ENCODE peak calls at places on chromosomes 4 and X, in four cellular contexts. B, D, A and H are unnamed samples.

GRCh38 chrX:84182521-84182920 is 5.5 kb downstream of the RPS6KA6 start:
- DNase-seq in D (peak), A (no peak), B (no peak), H (no peak)

GRCh38 chr4:7101692-7102515 is 34.0 kb upstream of the GRPEL1 start:
- DNase-seq in B (peak), A (peak), D (peak), H (peak)

GRCh38 chr4:7412586-7412975 is 22.1 kb downstream of the PSAPL1 start:
- DNase-seq in D (no peak), B (no peak), A (peak), H (peak)

GRCh38 chrX:8003147-8003883 is 76.1 kb upstream of the PNPLA4 start:
- DNase-seq in B (no peak), A (no peak), D (no peak), H (no peak)

GRCh38 chr4:71259911-71260331 is 78.9 kb upstream of the SLC4A4 start:
- DNase-seq in B (no peak), A (no peak), D (no peak), H (no peak)

GRCh38 chrX:45768666-45769065 is 568.0 kb upstream of the DIPK2B start:
- DNase-seq in D (no peak), A (no peak), B (no peak), H (no peak)

GRCh38 chrX:126770179-126770578 is 49.4 kb upstream of the PRR32 start:
- DNase-seq in A (no peak), D (peak), B (no peak), H (no peak)

GRCh38 chr4:7067147-7067522 is 729 bp downstream of the GRPEL1 start:
- DNase-seq in B (no peak), D (no peak), A (no peak), H (no peak)

GRCh38 chrX:20397587-20397986 is 130.9 kb upstream of the RPS6KA3 start:
- DNase-seq in D (no peak), B (no peak), A (no peak), H (no peak)

GRCh38 chr4:85474356-85474755 is 594 bp upstream of the ARHGAP24 start:
- DNase-seq in D (no peak), B (no peak), A (no peak), H (no peak)

GRCh38 chr4:111854494-111855087 is 290.7 kb upstream of the FAM241A start:
- DNase-seq in D (peak), A (no peak), B (peak), H (no peak)

GRCh38 chr4:6750302-6751221 is 32.0 kb upstream of the KIAA0232 start:
- DNase-seq in D (no peak), A (no peak), B (no peak), H (no peak)

GRCh38 chr4:185587444-185588161 is 52.3 kb upstream of the PDLIM3 start:
- DNase-seq in A (peak), D (peak), B (peak), H (peak)

GRCh38 chr4:113618205-113618604 is 143.3 kb downstream of the CAMK2D start:
- DNase-seq in B (no peak), D (no peak), A (no peak), H (no peak)

GRCh38 chr4:20528508-20528907 is 171.8 kb upstream of the PACRGL start:
- DNase-seq in D (no peak), A (no peak), B (peak), H (no peak)

GRCh38 chrX:13283968-13284914 is 35.6 kb downstream of the ATXN3L start:
- DNase-seq in B (peak), A (no peak), D (peak), H (peak)

GRCh38 chr4:7911044-7911578 is 28.6 kb downstream of the AFAP1 start:
- DNase-seq in A (no peak), D (peak), B (peak), H (peak)

GRCh38 chr4:114226968-114227760 is 247.7 kb upstream of the ARSJ start:
- DNase-seq in D (no peak), B (peak), A (no peak), H (no peak)

GRCh38 chrX:19017271-19017670 is 33.4 kb upstream of the PHKA2 start:
- DNase-seq in B (peak), A (no peak), D (peak), H (peak)

GRCh38 chr4:8165374-8165896 is 6.8 kb upstream of the ABLIM2 start:
- DNase-seq in D (no peak), A (no peak), B (no peak), H (no peak)

GRCh38 chr4:92045718-92046117 is 258.0 kb upstream of the GRID2 start:
- DNase-seq in D (no peak), B (no peak), A (no peak), H (no peak)

GRCh38 chrX:16138108-16138427 is 14.7 kb downstream of the GRPR start:
- DNase-seq in A (no peak), D (peak), B (no peak), H (no peak)

GRCh38 chr4:175246941-175247340 is 328.8 kb downstream of the ADAM29 start:
- DNase-seq in A (no peak), B (peak), D (no peak), H (no peak)

GRCh38 chr4:118834960-118835895 is 698 bp downstream of the SEC24D start:
- DNase-seq in D (peak), B (peak), A (no peak), H (peak)

GRCh38 chr4:38133711-38134480 is 173.7 kb downstream of the PTTG2 start:
- DNase-seq in A (no peak), B (no peak), D (peak), H (no peak)

GRCh38 chr4:128286474-128287158 is 997 bp downstream of the PGRMC2 start:
- DNase-seq in A (no peak), B (peak), D (peak), H (no peak)

GRCh38 chr4:88893961-88894360 is 163.0 kb downstream of the FAM13A start:
- DNase-seq in D (no peak), B (peak), A (no peak), H (no peak)

GRCh38 chr4:176002007-176002623 is 63.5 kb upstream of the WDR17 start:
- DNase-seq in B (no peak), A (peak), D (peak), H (peak)

GRCh38 chrX:2500681-2501151 is at the start of the genes DHRSX and ZBED1:
- DNase-seq in A (peak), B (no peak), D (peak), H (no peak)

GRCh38 chrX:86946569-86946968 is 571.0 kb upstream of the KLHL4 start:
- DNase-seq in D (peak), A (no peak), B (peak), H (no peak)

GRCh38 chr4:147136308-147136707 is 190.6 kb upstream of the TTC29 start:
- DNase-seq in D (no peak), B (peak), A (no peak), H (no peak)

GRCh38 chrX:110440016-110440805 is 81.6 kb downstream of the RTL9 start:
- DNase-seq in B (no peak), D (no peak), A (no peak), H (no peak)

GRCh38 chr4:4651811-4652609 is 110.2 kb upstream of the STX18 start:
- DNase-seq in A (no peak), B (no peak), D (peak), H (peak)

GRCh38 chr4:94278777-94279176 is 63.9 kb downstream of the HPGDS start:
- DNase-seq in A (no peak), D (no peak), B (no peak), H (no peak)

GRCh38 chr4:94277539-94277938 is 65.1 kb downstream of the HPGDS start:
- DNase-seq in A (no peak), B (peak), D (no peak), H (no peak)

GRCh38 chr4:94271248-94271647 is 63.6 kb downstream of the SMARCAD1 start:
- DNase-seq in A (no peak), D (no peak), B (peak), H (no peak)

GRCh38 chr4:94274912-94275311 is 67.2 kb downstream of the SMARCAD1 start:
- DNase-seq in A (no peak), B (peak), D (no peak), H (no peak)

DNA sequence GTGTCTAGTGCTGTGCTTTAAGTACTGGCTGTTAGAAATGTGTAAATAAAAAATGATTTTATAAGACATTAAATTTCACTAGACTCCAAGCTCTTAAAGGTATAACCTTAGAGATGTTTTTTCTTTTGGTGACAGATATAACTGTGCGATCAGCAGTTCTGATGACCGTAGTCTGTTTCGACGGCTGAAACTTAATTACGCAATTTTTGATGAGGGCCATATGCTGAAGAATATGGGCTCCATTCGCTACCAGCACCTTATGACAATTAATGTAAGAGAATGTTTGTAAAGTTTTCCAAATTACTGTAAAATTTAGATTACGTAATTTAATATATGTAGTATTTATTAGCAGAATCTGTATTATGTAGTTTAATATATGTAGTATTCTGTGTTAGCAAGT is 66.4 kb downstream of the HPGDS start:
- DNase-seq in A (no peak), B (no peak), D (no peak), H (no peak)
- H4K5ac ChIP-seq in A (no peak), B (no peak), D (no peak), H (no peak)

DNA sequence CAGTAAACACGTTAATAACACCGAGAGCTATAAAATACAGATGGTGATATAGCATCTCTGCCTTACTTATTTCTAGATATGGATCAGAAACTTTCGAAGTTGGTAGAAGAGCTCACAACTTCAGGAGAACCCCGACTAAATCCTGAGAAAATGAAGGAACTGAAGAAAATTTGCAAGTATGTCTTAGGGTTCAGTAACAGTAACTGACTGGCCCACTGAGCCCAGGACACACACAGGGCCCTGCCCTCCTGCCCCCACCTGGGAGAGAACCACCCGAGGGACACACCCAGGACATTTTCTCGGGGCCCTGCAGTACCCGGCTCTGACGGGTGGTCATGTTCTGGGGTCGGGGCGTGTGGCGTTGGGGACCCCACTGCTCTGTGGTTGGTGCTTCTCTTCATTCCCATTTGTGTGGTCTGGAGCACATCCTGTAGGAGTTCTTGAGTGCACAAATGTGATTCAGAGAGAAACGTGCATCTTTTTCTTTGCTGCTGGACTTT is 1.1 kb downstream of the UVSSA start:
- DNase-seq in B (no peak), D (no peak), A (no peak), H (no peak)
- H3K23ac ChIP-seq in B (peak), D (no peak), A (no peak), H (no peak)

DNA sequence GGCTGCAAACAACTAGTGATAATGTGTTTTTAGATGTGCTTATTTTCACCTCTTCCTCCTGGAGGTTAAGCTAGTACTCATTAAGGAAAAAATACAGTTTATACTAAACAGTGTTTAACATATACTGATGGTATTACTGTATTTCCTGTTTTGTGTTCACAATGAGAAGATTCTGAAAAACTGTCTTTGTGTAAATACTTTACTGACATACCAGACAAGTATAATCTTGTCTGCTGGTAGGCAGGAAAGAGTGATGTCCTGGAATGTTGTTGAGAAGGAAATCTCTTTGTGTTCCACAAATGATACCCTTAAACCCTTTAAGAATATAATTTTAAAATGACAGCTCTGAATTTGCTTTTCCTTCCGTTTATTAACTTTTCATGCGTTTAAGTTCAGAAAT is 205.5 kb upstream of the NUDT6 start:
- DNase-seq in D (peak), B (no peak), A (no peak), H (no peak)
- H3K4me2 ChIP-seq in D (no peak), B (no peak), A (no peak), H (no peak)

GRCh38 chr4:104491396-104491821 is 3.3 kb downstream of the CXXC4 start:
- DNase-seq in B (no peak), A (peak), D (peak), H (peak)

GRCh38 chr4:104491826-104492771 is 2.6 kb downstream of the CXXC4 start:
- DNase-seq in A (peak), D (peak), B (no peak), H (peak)

GRCh38 chr4:104490096-104490769 is 4.5 kb downstream of the CXXC4 start:
- DNase-seq in D (peak), A (peak), B (no peak), H (peak)

GRCh38 chr4:104489731-104490095 is 5.0 kb downstream of the CXXC4 start:
- DNase-seq in B (no peak), A (no peak), D (no peak), H (no peak)

DNA sequence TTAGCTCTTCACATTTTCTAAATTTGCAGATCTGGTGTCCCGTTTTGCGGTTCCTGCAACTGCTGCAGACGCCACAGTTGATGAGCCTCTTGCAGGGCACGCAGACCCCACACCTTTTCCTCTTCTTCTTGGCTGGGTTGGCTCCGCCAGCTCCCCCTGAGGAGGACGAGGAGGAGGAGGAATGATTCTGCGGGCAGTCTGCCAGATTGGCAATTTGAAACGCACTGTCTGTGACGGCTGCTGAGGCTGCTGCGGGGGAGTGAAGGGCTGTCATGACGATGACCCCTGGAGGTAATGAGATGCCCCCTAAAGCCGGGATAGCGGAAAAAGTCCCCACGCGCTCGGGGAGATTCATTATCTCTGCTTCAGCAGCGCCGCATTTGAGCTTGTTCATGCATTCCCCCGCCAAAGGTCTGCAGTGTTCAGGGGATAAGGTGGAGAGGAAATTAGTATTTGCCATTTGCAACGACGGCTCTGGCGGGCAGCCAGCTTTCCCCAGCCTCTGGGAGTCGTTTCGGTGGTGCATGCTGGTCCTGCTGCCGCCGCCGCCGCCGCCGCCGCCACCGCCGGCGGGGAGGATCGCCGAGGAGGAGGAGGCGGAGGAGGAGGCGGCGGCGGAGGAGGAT is 3.8 kb downstream of the CXXC4 start:
- DNase-seq in D (peak), A (peak), B (peak), H (peak)
- H4K5ac ChIP-seq in D (no peak), A (peak), B (no peak), H (no peak)

GRCh38 chr4:3405176-3405575 is 36.6 kb upstream of the HGFAC start:
- DNase-seq in A (no peak), B (no peak), D (no peak), H (no peak)

GRCh38 chr4:3401436-3402171 is 40.2 kb upstream of the HGFAC start:
- DNase-seq in A (no peak), B (no peak), D (no peak), H (no peak)

GRCh38 chr4:3404546-3404945 is 37.2 kb upstream of the HGFAC start:
- DNase-seq in A (no peak), B (no peak), D (no peak), H (no peak)

GRCh38 chr4:3403104-3403906 is 38.5 kb upstream of the HGFAC start:
- DNase-seq in B (no peak), A (no peak), D (no peak), H (no peak)

GRCh38 chr4:3402409-3403103 is 39.2 kb upstream of the HGFAC start:
- DNase-seq in D (no peak), A (no peak), B (peak), H (no peak)
- H3K23ac ChIP-seq in D (no peak), A (no peak), B (no peak), H (no peak)

DNA sequence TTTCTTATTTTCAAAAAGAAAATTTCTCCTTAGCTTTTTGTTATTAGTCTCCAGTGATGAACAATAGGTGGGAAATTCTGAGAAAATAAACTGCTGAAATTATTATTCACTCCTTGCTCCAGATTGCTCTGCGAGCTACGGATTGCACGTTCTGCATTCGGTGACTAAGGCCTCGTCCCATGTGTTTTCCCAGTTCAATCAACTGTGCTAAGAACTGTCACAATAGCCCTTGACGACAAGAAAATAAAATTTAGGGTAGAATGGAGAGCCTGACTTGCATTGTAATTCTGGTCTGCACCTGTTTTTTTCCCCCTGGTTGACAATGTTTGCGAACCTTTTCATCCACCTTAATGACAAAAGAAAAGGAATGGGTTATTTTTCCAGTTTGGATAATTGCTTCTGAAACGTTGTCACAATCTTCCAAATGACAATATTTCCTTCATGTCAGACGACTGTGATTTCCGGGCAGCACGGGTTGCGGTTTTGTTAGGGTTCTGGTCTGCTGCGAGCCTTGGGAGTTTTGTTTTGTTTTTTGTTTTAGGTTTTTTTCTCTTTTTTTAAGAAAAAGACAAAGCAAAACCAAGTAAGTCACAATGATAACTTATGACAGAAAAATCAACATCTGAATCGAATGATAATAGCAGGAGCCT is 124.5 kb upstream of the NOCT start:
- DNase-seq in B (no peak), A (no peak), D (no peak), H (no peak)
- H3K4me2 ChIP-seq in B (no peak), A (no peak), D (no peak), H (no peak)